ENCODE peak calls at places on chromosomes 1 and 21, in seven cellular contexts. C is ovary, N is NB4, W is AG04450, D is CD14-positive monocyte, G is A549, U is glutamatergic neuron. Y is an unnamed sample.

GRCh38 chr1:43056981-43057391 is 98.3 kb upstream of the SLC2A1 start:
- DNase-seq in C (no peak), N (no peak), W (peak), D (no peak), G (no peak), U (no peak), Y (peak)

GRCh38 chr1:23593556-23594148 is 34.4 kb upstream of the ID3 start:
- DNase-seq in C (no peak), N (no peak), W (no peak), D (no peak), G (peak), U (no peak), Y (no peak)

GRCh38 chr1:93692983-93693591 is 11.4 kb upstream of the BCAR3 start:
- DNase-seq in C (no peak), N (no peak), W (no peak), D (peak), G (peak), U (no peak), Y (peak)

GRCh38 chr1:42720868-42721267 is 19.2 kb downstream of the CLDN19 start:
- DNase-seq in C (no peak), N (no peak), W (no peak), D (no peak), G (no peak), U (no peak), Y (no peak)

GRCh38 chr1:186819140-186819539 is 9.6 kb upstream of the PLA2G4A start:
- DNase-seq in C (no peak), N (no peak), W (peak), D (no peak), G (no peak), U (no peak), Y (peak)

GRCh38 chr1:54358503-54359168 is 47.6 kb downstream of the SSBP3 start:
- DNase-seq in C (peak), N (no peak), W (no peak), D (no peak), G (no peak), U (no peak), Y (no peak)

GRCh38 chr1:153617677-153618076 is 1.6 kb upstream of the S100A14 start:
- DNase-seq in C (peak), N (peak), W (no peak), D (no peak), G (no peak), U (peak), Y (no peak)

GRCh38 chr21:23455676-23456075 is 2151.6 kb downstream of the MRPL39 start:
- DNase-seq in C (no peak), N (no peak), W (no peak), D (no peak), G (no peak), U (no peak), Y (no peak)

GRCh38 chr1:19765623-19766022 is 34.1 kb downstream of the TMCO4 start:
- DNase-seq in C (no peak), N (no peak), W (peak), D (no peak), G (peak), U (no peak), Y (peak)

GRCh38 chr1:156076609-156077429 is 5.4 kb downstream of the MEX3A start:
- DNase-seq in C (peak), N (no peak), W (no peak), D (no peak), G (no peak), U (peak), Y (peak)

GRCh38 chr1:161921990-161922389 is 101.7 kb downstream of the OLFML2B start:
- DNase-seq in C (no peak), N (no peak), W (no peak), D (no peak), G (no peak), U (no peak), Y (peak)

GRCh38 chr1:162040657-162041056 is 17.0 kb upstream of the OLFML2B start:
- DNase-seq in C (no peak), N (peak), W (no peak), D (no peak), G (no peak), U (no peak), Y (peak)

GRCh38 chr1:160363010-160363409 is 3.9 kb upstream of the NHLH1 start:
- DNase-seq in C (no peak), N (no peak), W (no peak), D (no peak), G (no peak), U (peak), Y (no peak)

GRCh38 chr21:35448876-35449599 is 399.9 kb upstream of the RUNX1 start:
- DNase-seq in C (no peak), N (no peak), W (no peak), D (no peak), G (no peak), U (no peak), Y (no peak)

GRCh38 chr1:55868026-55868425 is 652.9 kb upstream of the USP24 start:
- DNase-seq in C (no peak), N (no peak), W (no peak), D (no peak), G (no peak), U (no peak), Y (peak)

GRCh38 chr1:83942914-83943313 is 56.0 kb downstream of the TTLL7 start:
- DNase-seq in C (no peak), N (no peak), W (no peak), D (no peak), G (no peak), U (no peak), Y (no peak)
- TF ChIP-seq CTCF in C (no peak), N (no peak), W (no peak), D (no peak), G (no peak), U (no peak), Y (no peak)

GRCh38 chr1:217564833-217565232 is 66.1 kb downstream of the GPATCH2 start:
- DNase-seq in C (no peak), N (peak), W (no peak), D (no peak), G (no peak), U (no peak), Y (no peak)

GRCh38 chr1:217561446-217561845 is 69.4 kb downstream of the GPATCH2 start:
- DNase-seq in C (no peak), N (no peak), W (no peak), D (no peak), G (no peak), U (no peak), Y (no peak)

GRCh38 chr1:217562229-217562878 is 68.5 kb downstream of the GPATCH2 start:
- DNase-seq in C (no peak), N (no peak), W (peak), D (no peak), G (peak), U (no peak), Y (peak)

GRCh38 chr1:217568200-217568599 is 62.7 kb downstream of the GPATCH2 start:
- DNase-seq in C (no peak), N (no peak), W (no peak), D (no peak), G (no peak), U (no peak), Y (no peak)

DNA sequence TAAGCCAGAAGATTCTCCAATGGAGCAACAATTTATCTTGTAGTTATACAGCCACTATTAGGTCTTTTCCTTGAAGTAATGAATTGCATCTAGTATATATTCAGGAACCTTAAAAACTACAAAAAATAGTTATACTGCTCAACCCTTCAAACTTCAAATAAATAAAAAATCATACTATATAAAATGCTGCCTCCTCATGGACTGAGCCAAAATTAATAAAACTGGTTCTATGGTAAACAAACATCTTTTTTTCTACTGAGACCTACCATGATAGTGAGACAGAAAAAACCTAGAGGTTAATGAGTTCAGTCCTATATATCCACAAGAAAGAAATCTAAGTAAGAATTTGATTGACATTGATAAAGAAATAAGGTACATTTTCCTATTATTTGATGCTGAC is 67.7 kb downstream of the GPATCH2 start:
- DNase-seq in C (no peak), N (no peak), W (no peak), D (no peak), G (no peak), U (no peak), Y (no peak)
- TF ChIP-seq CTCF in C (no peak), N (no peak), W (no peak), D (no peak), G (no peak), U (no peak), Y (no peak)

GRCh38 chr1:47450606-47451005 is 12.8 kb downstream of the FOXD2 start:
- DNase-seq in C (no peak), N (no peak), W (no peak), D (no peak), G (no peak), U (no peak), Y (no peak)

GRCh38 chr1:47445823-47446567 is 8.2 kb downstream of the FOXD2 start:
- DNase-seq in C (no peak), N (no peak), W (no peak), D (no peak), G (no peak), U (no peak), Y (no peak)

GRCh38 chr1:47452426-47452825 is 14.6 kb downstream of the FOXD2 start:
- DNase-seq in C (no peak), N (no peak), W (no peak), D (no peak), G (no peak), U (no peak), Y (no peak)

GRCh38 chr1:47448462-47449233 is 10.8 kb downstream of the FOXD2 start:
- DNase-seq in C (no peak), N (no peak), W (no peak), D (no peak), G (no peak), U (no peak), Y (no peak)

GRCh38 chr1:47449702-47450552 is 12.1 kb downstream of the FOXD2 start:
- DNase-seq in C (no peak), N (no peak), W (no peak), D (no peak), G (peak), U (peak), Y (no peak)
- TF ChIP-seq CTCF in C (no peak), N (peak), W (peak), D (peak), G (peak), U (peak), Y (peak)

GRCh38 chr1:115762792-115763191 is 5.7 kb downstream of the CASQ2 start:
- DNase-seq in C (no peak), N (no peak), W (no peak), D (no peak), G (no peak), U (no peak), Y (no peak)

GRCh38 chr1:115767403-115767802 is 1.1 kb downstream of the CASQ2 start:
- DNase-seq in C (no peak), N (no peak), W (no peak), D (no peak), G (no peak), U (no peak), Y (no peak)

GRCh38 chr1:115761601-115762302 is 6.8 kb downstream of the CASQ2 start:
- DNase-seq in C (no peak), N (no peak), W (no peak), D (no peak), G (no peak), U (no peak), Y (peak)

GRCh38 chr1:115765091-115765490 is 3.4 kb downstream of the CASQ2 start:
- DNase-seq in C (no peak), N (no peak), W (no peak), D (no peak), G (no peak), U (no peak), Y (no peak)

DNA sequence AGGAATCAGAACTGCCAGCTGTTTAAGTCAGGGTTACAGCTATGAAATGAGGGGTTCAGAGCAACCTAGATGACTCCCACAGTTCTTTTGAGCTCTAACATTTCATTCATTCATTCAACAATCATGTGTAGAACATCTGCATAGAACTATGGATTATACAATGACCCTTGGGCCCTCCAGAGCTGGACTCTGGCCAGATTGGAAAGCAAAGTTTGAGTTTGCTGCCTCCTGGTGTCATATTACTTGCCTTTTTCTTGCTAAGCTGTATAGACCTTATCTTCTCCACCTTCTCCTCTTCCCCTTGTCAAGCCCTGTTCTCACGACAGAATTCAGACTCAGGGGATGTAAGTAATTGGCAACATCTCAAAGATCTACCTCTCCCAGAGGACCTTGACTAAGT is 4.0 kb downstream of the CASQ2 start:
- DNase-seq in C (no peak), N (peak), W (no peak), D (no peak), G (peak), U (no peak), Y (peak)
- TF ChIP-seq CTCF in C (no peak), N (peak), W (peak), D (peak), G (peak), U (no peak), Y (peak)

DNA sequence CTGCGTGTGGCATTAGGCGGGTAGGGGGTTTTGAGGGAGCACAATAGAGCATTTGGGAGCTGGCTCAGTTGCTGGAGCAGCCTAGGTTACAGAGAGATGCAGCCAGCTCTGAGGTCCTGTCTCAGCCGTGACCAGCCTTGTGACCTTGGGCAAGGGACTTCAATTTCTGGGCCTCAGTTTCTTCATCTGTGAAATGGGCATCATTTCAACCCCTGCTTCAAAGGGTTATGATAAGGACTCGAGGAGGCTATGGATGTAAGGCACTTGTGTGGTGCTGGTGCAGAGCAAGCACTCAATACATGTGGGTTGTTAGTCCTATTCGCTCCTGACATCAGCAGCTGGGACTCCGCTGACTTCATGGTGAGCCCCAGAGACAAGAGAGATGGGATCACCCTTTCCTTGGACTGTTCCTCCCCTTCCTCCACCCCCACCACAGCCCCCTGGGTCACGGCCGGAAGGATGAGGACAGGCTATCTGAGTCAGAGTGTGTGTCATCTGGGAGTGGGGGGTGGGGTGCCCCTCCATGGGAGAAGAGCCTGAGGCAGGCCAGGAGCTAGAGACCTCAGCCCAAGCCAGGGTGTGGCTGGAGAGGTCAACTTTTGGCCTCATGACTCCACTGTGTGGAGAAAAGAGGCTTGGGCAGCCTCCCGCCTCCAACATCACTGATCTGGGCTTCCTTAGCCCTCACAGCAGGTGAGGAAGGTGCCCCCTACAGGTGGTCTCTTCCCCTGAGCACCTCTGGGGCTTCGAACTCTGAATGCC is 71.4 kb upstream of the ZBTB40 start:
- DNase-seq in C (no peak), N (peak), W (no peak), D (no peak), G (peak), U (no peak), Y (peak)
- TF ChIP-seq CTCF in C (no peak), N (peak), W (no peak), D (no peak), G (no peak), U (no peak), Y (no peak)

GRCh38 chr21:42308161-42308913 is 6.9 kb downstream of the TFF3 start:
- DNase-seq in C (no peak), N (no peak), W (no peak), D (no peak), G (no peak), U (no peak), Y (no peak)

GRCh38 chr21:42310411-42311001 is 4.7 kb downstream of the TFF3 start:
- DNase-seq in C (no peak), N (no peak), W (no peak), D (peak), G (no peak), U (no peak), Y (no peak)

GRCh38 chr21:42309753-42310213 is 5.4 kb downstream of the TFF3 start:
- DNase-seq in C (peak), N (peak), W (no peak), D (peak), G (peak), U (peak), Y (no peak)

GRCh38 chr21:42307106-42307505 is 8.1 kb downstream of the TFF3 start:
- DNase-seq in C (no peak), N (no peak), W (no peak), D (no peak), G (no peak), U (no peak), Y (no peak)

GRCh38 chr21:42308914-42309752 is 6.1 kb downstream of the TFF3 start:
- DNase-seq in C (no peak), N (no peak), W (no peak), D (peak), G (no peak), U (no peak), Y (no peak)
- TF ChIP-seq CTCF in C (no peak), N (no peak), W (no peak), D (no peak), G (no peak), U (no peak), Y (no peak)

Y was measured in foreskin fibroblast.